ENCODE peak calls at places on chromosomes 13 and 19, in five cellular contexts. W is BE2C, M is ovary, D is astrocyte of the cerebellum, I is Caco-2. Q is an unnamed sample.

GRCh38 chr19:44759083-44759804 is 10.7 kb downstream of the BCL3 start:
- DNase-seq in D (no peak), W (no peak), I (no peak), M (peak), Q (no peak)

GRCh38 chr13:33524086-33524485 is 238.5 kb upstream of the STARD13 start:
- DNase-seq in I (no peak), W (no peak), D (peak), M (no peak), Q (no peak)

GRCh38 chr19:34363094-34363493 is 1.9 kb upstream of the GPI start:
- DNase-seq in I (no peak), M (no peak), D (no peak), W (no peak), Q (no peak)

GRCh38 chr13:48009298-48009697 is 8.2 kb upstream of the SUCLA2 start:
- DNase-seq in W (no peak), M (no peak), D (peak), I (peak), Q (no peak)

GRCh38 chr19:3038214-3038613 is 9.1 kb upstream of the TLE2 start:
- DNase-seq in I (no peak), M (no peak), W (no peak), D (no peak), Q (no peak)

GRCh38 chr19:12791345-12792047 is at the start of gene JUNB:
- DNase-seq in W (peak), I (peak), M (peak), D (peak), Q (peak)

GRCh38 chr13:52141299-52141698 is 12.4 kb upstream of the NEK5 start:
- DNase-seq in W (no peak), I (no peak), D (no peak), M (no peak), Q (no peak)

GRCh38 chr13:37058801-37059135 is 720 bp downstream of the SUPT20H start:
- DNase-seq in I (no peak), M (no peak), W (peak), D (no peak), Q (no peak)

GRCh38 chr13:100810991-100811390 is 136.4 kb upstream of the TMTC4 start:
- DNase-seq in M (no peak), W (no peak), I (no peak), D (no peak), Q (no peak)

GRCh38 chr13:50518791-50519201 is 324.7 kb downstream of the DLEU7 start:
- DNase-seq in M (no peak), D (no peak), I (no peak), W (no peak), Q (no peak)

GRCh38 chr19:24140099-24140498 is 53.1 kb downstream of the ZNF254 start:
- DNase-seq in I (no peak), D (peak), W (no peak), M (no peak), Q (no peak)

GRCh38 chr19:6589711-6590457 is 1.1 kb downstream of the CD70 start:
- DNase-seq in M (no peak), I (no peak), D (no peak), W (no peak), Q (no peak)

GRCh38 chr13:44243198-44243852 is 130.3 kb upstream of the SERP2 start:
- DNase-seq in D (peak), I (peak), M (no peak), W (peak), Q (no peak)

GRCh38 chr13:87656311-87656710 is 14.9 kb upstream of the SLITRK5 start:
- DNase-seq in M (no peak), W (no peak), I (no peak), D (peak), Q (no peak)

GRCh38 chr19:44808463-44809371 is at the start of gene BCAM:
- DNase-seq in D (no peak), I (peak), W (peak), M (peak), Q (peak)

GRCh38 chr19:37243206-37243632 is 25.2 kb downstream of the ZNF383 start:
- DNase-seq in M (no peak), D (no peak), I (no peak), W (no peak), Q (no peak)

GRCh38 chr19:54137913-54138776 is 583 bp downstream of the CNOT3 start:
- DNase-seq in M (peak), W (peak), I (no peak), D (no peak), Q (no peak)

GRCh38 chr19:53595510-53595867 is 36.3 kb upstream of the DPRX start:
- DNase-seq in W (no peak), M (no peak), I (no peak), D (no peak), Q (no peak)

GRCh38 chr19:54388001-54388802 is 23.5 kb upstream of the LAIR1 start:
- DNase-seq in I (no peak), W (no peak), D (no peak), M (no peak), Q (no peak)

GRCh38 chr19:2084993-2085720 is 11.0 kb downstream of the MOB3A start:
- DNase-seq in W (no peak), M (no peak), D (no peak), I (no peak), Q (peak)

GRCh38 chr13:93771782-93772181 is 545.2 kb downstream of the GPC6 start:
- DNase-seq in D (peak), I (no peak), W (no peak), M (no peak), Q (no peak)

GRCh38 chr19:4474504-4475136 is 2.5 kb downstream of the HDGFL2 start:
- DNase-seq in W (peak), I (no peak), M (no peak), D (peak), Q (peak)

GRCh38 chr19:17394891-17395415 is 957 bp upstream of the CCDC194 start:
- DNase-seq in M (peak), D (no peak), I (peak), W (peak), Q (peak)

GRCh38 chr13:113729329-113730019 is 29.6 kb upstream of the TMEM255B start:
- DNase-seq in D (no peak), M (no peak), W (peak), I (no peak), Q (peak)

GRCh38 chr19:40232949-40233810 is 6.7 kb upstream of the CCNP start:
- DNase-seq in M (no peak), I (no peak), D (no peak), W (no peak), Q (no peak)

GRCh38 chr13:114194853-114195252 is 15.8 kb downstream of the CFAP97D2 start:
- DNase-seq in W (no peak), D (no peak), M (no peak), I (no peak), Q (no peak)

GRCh38 chr13:102948006-102948405 is 102.2 kb downstream of the ERCC5 start:
- DNase-seq in W (no peak), I (peak), M (no peak), D (no peak), Q (peak)

GRCh38 chr13:48214519-48215121 is 18.4 kb upstream of the ITM2B start:
- DNase-seq in D (no peak), I (no peak), M (no peak), W (no peak), Q (no peak)

GRCh38 chr13:40171566-40171965 is 494.9 kb downstream of the FOXO1 start:
- DNase-seq in I (no peak), W (no peak), D (no peak), M (no peak), Q (no peak)

GRCh38 chr13:79119578-79120107 is 286.4 kb downstream of the RBM26 start:
- DNase-seq in M (no peak), I (no peak), D (no peak), W (no peak), Q (peak)

GRCh38 chr19:41554902-41555301 is 21.1 kb upstream of the CEACAM21 start:
- DNase-seq in W (no peak), M (no peak), I (no peak), D (no peak), Q (no peak)

GRCh38 chr13:112202266-112202665 is 135.3 kb downstream of the SOX1 start:
- DNase-seq in M (no peak), W (no peak), I (no peak), D (no peak), Q (no peak)

GRCh38 chr13:22082437-22083100 is 411.7 kb downstream of the FGF9 start:
- DNase-seq in M (no peak), W (no peak), I (no peak), D (no peak), Q (no peak)

GRCh38 chr19:52492201-52492960 is 35.1 kb upstream of the ZNF808 start:
- DNase-seq in W (no peak), M (no peak), I (no peak), D (no peak), Q (peak)

GRCh38 chr13:106385669-106386068 is 149.8 kb downstream of the EFNB2 start:
- DNase-seq in I (no peak), W (no peak), M (peak), D (no peak), Q (no peak)

GRCh38 chr13:71867101-71867814 is at the start of gene DACH1:
- DNase-seq in D (peak), W (peak), M (peak), I (peak), Q (peak)
- H3K4me3 ChIP-seq in D (peak), W (peak), M (peak), I (peak), Q (peak)

DNA sequence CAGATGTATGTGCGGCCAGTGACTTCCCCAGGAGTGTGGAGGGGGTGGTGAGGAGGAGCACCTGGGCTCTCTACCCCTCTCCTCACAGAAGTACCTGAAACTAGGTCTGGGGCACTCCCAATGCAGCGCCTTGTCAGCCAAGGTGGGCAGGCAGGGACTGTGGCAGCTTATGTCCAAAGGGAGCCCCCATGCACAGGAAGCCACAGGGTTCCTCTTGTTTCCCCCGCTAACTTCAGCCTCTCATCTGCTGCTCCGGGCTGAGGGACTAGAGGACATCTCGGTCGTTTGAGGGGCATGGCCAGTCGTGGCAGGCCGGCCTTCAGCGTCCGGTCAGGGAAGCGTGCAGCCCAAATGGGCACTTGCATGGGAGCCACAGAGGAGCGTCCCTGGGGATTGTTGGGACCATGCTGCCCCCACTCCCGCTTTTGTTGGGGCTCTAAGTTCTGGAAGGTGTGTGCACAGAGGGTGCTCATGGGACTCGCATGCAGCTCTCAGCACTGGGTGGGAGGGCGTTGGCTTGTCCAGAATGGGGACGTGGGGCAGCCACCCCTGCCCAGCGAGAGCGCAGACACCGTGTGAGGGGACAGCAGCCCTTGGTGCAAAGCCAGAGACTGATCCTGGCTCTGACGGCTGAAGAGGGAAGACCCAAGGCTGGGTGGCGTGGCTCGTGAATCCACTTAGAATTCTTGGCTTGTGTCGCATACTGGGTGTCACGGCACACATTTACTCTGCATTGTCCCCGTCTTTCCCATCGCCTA is 16.6 kb upstream of the NPAS1 start:
- DNase-seq in W (no peak), D (no peak), M (no peak), I (no peak), Q (peak)
- H3K4me3 ChIP-seq in W (no peak), D (no peak), M (no peak), I (no peak), Q (no peak)

GRCh38 chr19:21322528-21322927 is 6.7 kb downstream of the ZNF708 start:
- DNase-seq in W (no peak), M (no peak), D (no peak), I (no peak), Q (peak)

GRCh38 chr19:21321996-21322395 is 7.2 kb downstream of the ZNF708 start:
- DNase-seq in W (no peak), I (no peak), M (no peak), D (no peak), Q (no peak)

GRCh38 chr19:21323000-21323399 is 6.2 kb downstream of the ZNF708 start:
- DNase-seq in W (no peak), D (no peak), I (no peak), M (no peak), Q (no peak)

GRCh38 chr19:21317821-21318220 is 11.4 kb downstream of the ZNF708 start:
- DNase-seq in W (no peak), M (no peak), I (no peak), D (no peak), Q (no peak)

DNA sequence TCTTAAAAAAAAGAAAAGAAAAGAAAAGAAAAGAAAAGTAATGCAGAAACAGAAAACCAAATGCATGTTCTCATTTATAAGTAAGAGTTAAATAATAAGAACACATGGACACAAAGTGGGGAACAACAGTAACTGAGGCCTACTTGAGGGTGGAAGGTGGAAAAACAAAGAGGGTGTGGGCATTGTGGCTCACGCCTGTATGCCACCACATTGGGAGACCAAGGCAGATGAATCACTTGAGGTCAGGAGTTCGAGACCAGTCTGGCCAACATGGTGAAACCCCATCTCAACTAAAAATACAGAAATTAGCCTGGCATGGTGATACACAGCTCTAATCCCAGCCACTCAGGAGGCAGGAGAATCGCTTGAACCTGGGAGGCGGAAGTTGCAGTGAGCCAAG is 8.1 kb downstream of the ZNF708 start:
- DNase-seq in D (no peak), I (no peak), M (no peak), W (no peak), Q (no peak)
- H3K4me3 ChIP-seq in D (no peak), I (no peak), M (no peak), W (no peak), Q (no peak)

GRCh38 chr19:510606-511100 is 3.4 kb downstream of the TPGS1 start:
- DNase-seq in D (no peak), M (peak), I (peak), W (peak), Q (peak)

GRCh38 chr19:513368-514165 is 6.3 kb downstream of the TPGS1 start:
- DNase-seq in D (no peak), M (no peak), I (no peak), W (no peak), Q (no peak)

GRCh38 chr19:512548-513365 is 5.5 kb downstream of the TPGS1 start:
- DNase-seq in D (no peak), I (no peak), W (no peak), M (peak), Q (peak)

GRCh38 chr19:508204-509150 is 1.2 kb downstream of the TPGS1 start:
- DNase-seq in I (no peak), D (no peak), M (peak), W (no peak), Q (no peak)

DNA sequence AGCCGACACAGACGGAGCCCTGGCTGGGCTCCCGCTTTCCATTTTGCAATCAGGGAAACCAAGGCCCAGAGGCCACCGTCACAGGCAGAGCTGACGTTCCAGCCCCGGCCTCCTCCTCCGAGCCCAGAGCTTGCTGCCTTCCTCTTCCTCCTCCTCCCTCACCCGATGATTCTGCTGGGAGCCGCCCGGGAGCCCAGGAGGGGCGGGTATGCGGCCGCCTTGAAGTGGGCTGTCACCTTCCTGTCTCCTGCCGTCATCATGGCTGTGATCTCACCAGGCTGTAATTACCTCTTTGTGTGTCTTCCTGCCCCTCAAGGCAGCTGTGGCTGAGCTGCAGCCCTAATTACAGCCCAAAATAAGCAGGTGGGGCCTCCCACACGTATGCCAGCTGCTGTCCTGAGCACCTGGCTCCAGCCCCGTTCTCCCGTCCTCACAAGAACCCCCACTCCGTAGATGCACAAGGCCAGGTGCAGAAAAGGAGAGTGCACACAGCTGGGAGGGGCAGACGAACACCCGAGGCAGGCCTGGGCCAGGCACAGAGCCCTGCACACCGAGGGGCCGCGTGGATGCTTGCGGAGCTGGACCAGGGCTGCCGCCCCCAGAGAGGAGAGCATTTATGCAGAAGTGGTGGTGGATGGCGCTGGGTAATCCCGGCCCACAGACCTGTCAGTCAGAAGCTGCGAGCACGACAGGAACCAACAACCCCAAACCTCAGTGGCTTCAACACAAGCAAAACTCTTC is 4.0 kb downstream of the TPGS1 start:
- DNase-seq in M (no peak), I (no peak), D (no peak), W (no peak), Q (peak)
- H3K4me3 ChIP-seq in M (no peak), I (no peak), D (no peak), W (no peak), Q (no peak)

DNA sequence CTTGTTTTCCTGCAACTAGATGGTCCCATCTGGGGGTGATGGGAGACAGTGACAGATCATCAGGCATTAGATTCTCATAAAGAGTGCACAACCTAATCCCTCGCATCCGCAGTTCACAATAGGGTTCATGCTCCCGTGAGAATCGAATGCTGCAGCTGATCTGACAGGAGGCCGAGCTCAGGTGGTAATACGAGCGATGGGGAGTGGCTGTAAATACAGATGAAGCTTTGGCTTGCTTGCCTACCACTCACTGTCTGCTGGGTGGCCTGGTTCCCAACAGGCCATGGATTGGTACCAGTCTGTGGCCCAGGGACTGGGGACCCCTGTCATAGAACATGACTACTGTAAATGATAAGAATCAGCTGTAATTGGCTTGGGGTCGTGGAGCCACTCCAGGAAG is 28.0 kb downstream of the WDR88 start:
- DNase-seq in D (no peak), I (no peak), M (no peak), W (no peak), Q (no peak)
- H3K4me3 ChIP-seq in D (no peak), I (no peak), M (no peak), W (no peak), Q (no peak)

GRCh38 chr19:16041571-16042386 is 34.5 kb upstream of the TPM4 start:
- DNase-seq in I (peak), W (peak), M (peak), D (peak), Q (peak)

GRCh38 chr19:16042533-16043085 is 33.7 kb upstream of the TPM4 start:
- DNase-seq in I (no peak), M (no peak), D (no peak), W (no peak), Q (no peak)

GRCh38 chr19:16044746-16045145 is 31.5 kb upstream of the TPM4 start:
- DNase-seq in I (no peak), W (no peak), M (no peak), D (no peak), Q (no peak)

GRCh38 chr19:16045171-16045570 is 31.1 kb upstream of the TPM4 start:
- DNase-seq in I (no peak), D (no peak), W (no peak), M (no peak), Q (no peak)

GRCh38 chr19:16043156-16043757 is 33.0 kb upstream of the TPM4 start:
- DNase-seq in D (no peak), W (no peak), I (no peak), M (no peak), Q (no peak)
- H3K4me3 ChIP-seq in D (no peak), W (no peak), I (no peak), M (no peak), Q (no peak)

GRCh38 chr13:27621116-27621365 is 651 bp upstream of the POLR1D start:
- DNase-seq in I (no peak), W (no peak), M (no peak), D (no peak), Q (no peak)

GRCh38 chr13:27622102-27622820 is 569 bp downstream of the POLR1D start:
- DNase-seq in W (no peak), I (no peak), M (no peak), D (no peak), Q (no peak)

GRCh38 chr13:27624071-27624470 is 2.4 kb downstream of the POLR1D start:
- DNase-seq in I (no peak), D (no peak), W (no peak), M (no peak), Q (no peak)

GRCh38 chr13:27621366-27622101 is at the start of gene POLR1D:
- DNase-seq in M (peak), D (no peak), I (peak), W (peak), Q (peak)

DNA sequence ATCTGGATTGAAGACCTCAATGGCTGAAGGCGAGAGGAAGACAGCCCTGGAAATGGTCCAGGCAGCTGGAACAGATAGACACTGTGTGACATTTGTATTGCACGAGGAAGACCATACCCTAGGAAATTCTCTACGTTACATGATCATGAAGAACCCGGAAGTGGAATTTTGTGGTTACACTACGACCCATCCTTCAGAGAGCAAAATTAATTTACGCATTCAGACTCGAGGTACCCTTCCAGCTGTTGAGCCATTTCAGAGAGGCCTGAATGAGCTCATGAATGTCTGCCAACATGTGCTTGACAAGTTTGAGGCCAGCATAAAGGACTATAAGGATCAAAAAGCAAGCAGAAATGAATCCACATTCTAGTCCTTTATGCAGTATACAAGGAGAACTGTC is 1.2 kb downstream of the POLR1D start:
- DNase-seq in D (no peak), I (no peak), M (no peak), W (no peak), Q (no peak)
- H3K4me3 ChIP-seq in D (peak), I (peak), M (no peak), W (peak), Q (peak)

Q was measured in right cardiac atrium.